ENCODE peak calls at places on chromosomes 6 and 20, in six cellular contexts. A is mucosa of descending colon, N is stomach, H is fibroblast of lung, C is OCI-LY7, X is mesendoderm. F is an unnamed sample.

GRCh38 chr6:134757911-134758361 is 192.0 kb downstream of the ALDH8A1 start:
- DNase-seq in X (peak; percentile 8), A (no peak), C (no peak), N (no peak), H (peak; percentile 14), F (no peak)

GRCh38 chr20:15561707-15562106 is 1011.5 kb downstream of the KIF16B start:
- DNase-seq in A (no peak), H (no peak), X (no peak), C (no peak), N (no peak), F (no peak)

GRCh38 chr6:157608221-157609075 is 214.6 kb upstream of the SNX9 start:
- DNase-seq in A (no peak), H (no peak), C (no peak), N (no peak), X (no peak), F (no peak)

GRCh38 chr6:113825776-113826175 is 31.4 kb upstream of the MARCKS start:
- DNase-seq in X (no peak), C (no peak), A (peak; percentile 82), H (peak; percentile 92), N (peak; percentile 90), F (no peak)

GRCh38 chr6:126252154-126252553 is 87.8 kb upstream of the CENPW start:
- DNase-seq in H (no peak), X (peak; percentile 52), A (no peak), C (no peak), N (no peak), F (no peak)

GRCh38 chr20:58833921-58834320 is 16.8 kb downstream of the GNAS-AS1 start:
- DNase-seq in X (no peak), C (no peak), N (no peak), A (no peak), H (no peak), F (peak; percentile 22)

GRCh38 chr20:23626040-23626620 is 11.6 kb downstream of the CST3 start:
- DNase-seq in C (no peak), H (peak; percentile 57), N (peak; percentile 55), A (no peak), X (peak; percentile 29), F (no peak)

GRCh38 chr6:139468178-139468577 is 93.7 kb upstream of the CITED2 start:
- DNase-seq in H (no peak), A (no peak), N (no peak), X (no peak), C (no peak), F (no peak)

GRCh38 chr6:107490568-107491058 is 696 bp downstream of the SOBP start:
- DNase-seq in N (no peak), C (peak; percentile 24), A (peak; percentile 29), H (no peak), X (no peak), F (no peak)

GRCh38 chr6:16731503-16732018 is 29.7 kb downstream of the ATXN1 start:
- DNase-seq in X (no peak), C (no peak), H (no peak), N (no peak), A (no peak), F (no peak)

GRCh38 chr20:21557246-21557982 is 43.5 kb upstream of the NKX2-2 start:
- DNase-seq in C (no peak), A (no peak), N (no peak), H (no peak), X (no peak), F (no peak)

GRCh38 chr6:26316291-26316690 is 48.7 kb upstream of the BTN3A2 start:
- DNase-seq in H (no peak), X (no peak), N (no peak), C (no peak), A (no peak), F (no peak)

GRCh38 chr6:26317503-26317902 is 47.5 kb upstream of the BTN3A2 start:
- DNase-seq in N (no peak), C (no peak), X (no peak), H (no peak), A (no peak), F (no peak)

GRCh38 chr6:26319405-26320128 is 45.4 kb upstream of the BTN3A2 start:
- DNase-seq in X (peak; percentile 85), A (no peak), C (no peak), N (no peak), H (no peak), F (no peak)

GRCh38 chr6:26321005-26321404 is 44.0 kb upstream of the BTN3A2 start:
- DNase-seq in N (no peak), C (no peak), H (no peak), A (no peak), X (no peak), F (no peak)

DNA sequence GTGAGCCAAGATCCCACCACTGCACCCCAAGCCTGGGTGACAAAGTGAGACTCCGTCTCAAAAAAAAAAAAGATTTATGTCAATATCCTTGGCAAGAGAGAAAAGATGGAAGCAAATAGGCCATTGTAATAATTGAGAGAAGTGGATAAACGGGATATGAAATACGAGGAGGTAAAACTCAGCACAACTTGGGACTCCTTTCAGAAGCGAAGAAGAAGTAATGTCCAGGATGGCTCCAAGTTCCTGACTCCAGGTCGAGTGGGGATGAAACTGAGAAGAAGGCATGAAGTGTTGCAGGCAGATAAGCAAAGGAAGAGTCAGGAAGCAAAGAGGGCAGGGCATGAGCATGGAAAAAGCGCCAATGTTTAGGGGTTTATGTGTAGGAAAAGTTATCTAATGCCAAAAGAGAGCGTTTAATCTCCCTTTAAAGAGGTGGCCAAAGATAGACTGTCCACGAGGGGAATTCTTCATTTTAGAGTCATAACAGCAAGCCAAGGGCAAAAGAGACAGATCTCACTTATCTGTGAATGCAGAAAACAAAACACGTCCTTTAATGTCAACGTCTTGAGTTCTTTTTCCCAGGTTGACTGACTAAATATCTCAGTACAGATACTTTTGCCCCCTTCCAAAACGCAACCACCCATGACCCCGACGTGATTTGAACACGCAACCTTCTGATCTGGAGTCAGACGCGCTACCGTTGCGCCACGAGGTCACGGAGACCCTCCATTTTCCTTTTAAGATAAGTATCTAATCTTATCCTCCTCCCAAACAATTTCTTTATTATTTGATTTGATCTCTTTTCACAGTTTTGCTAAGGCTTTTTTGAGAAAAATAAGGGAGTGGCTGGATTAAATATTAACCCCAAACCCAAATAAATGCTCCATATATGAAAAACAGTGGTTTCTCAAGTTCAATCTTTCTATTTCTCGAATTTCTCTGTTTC is 46.3 kb upstream of the BTN3A2 start:
- DNase-seq in N (no peak), C (no peak), H (no peak), X (peak; percentile 73), A (no peak), F (no peak)
- H3K4me3 ChIP-seq in N (no peak overlapping the region), C (no peak overlapping the region), H (no peak overlapping the region), X (peak overlapping the region; percentile 35), A (no peak overlapping the region), F (no peak overlapping the region)

DNA sequence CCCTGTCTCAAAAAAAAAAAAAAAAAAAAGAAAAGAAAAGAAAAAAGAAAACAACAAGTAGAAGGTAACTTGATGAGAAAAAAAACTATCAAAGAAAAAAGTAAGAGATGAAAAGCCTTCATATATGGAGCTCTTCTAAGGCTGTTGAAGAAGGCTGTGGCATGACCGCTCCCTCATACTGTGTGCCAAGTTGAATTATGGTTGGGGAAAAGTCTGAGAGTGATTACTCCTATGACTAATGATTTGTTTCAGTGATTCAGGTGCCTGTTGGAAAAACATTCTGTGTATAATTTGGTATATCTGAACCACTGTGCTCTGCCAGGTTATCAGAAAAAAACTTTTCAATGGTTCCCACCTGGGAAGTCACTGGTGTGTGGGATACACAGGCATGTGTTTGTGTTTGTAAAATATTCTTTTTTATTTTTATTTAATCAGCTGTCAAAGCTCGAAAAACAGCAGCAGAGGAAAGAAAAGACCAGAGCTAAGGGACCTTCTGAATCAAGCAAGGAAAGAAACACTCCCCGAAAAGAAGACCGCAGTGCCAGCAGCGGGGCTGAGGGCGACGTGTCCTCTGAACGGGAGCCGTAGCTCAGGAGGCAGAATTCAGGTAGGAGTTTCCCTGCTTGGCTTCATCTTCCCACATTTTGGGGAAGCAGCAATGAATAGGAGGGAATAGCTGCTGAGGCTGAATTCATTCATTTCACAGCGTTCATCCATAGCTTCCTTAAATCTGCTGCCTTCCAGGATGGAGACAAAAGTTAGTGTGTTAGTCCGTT is 69.7 kb upstream of the SCP2D1 start:
- DNase-seq in C (no peak), A (no peak), X (no peak), H (no peak), N (no peak), F (no peak)
- H3K4me3 ChIP-seq in C (no peak overlapping the region), A (no peak overlapping the region), X (no peak overlapping the region), H (no peak overlapping the region), N (no peak overlapping the region), F (no peak overlapping the region)

GRCh38 chr20:9516658-9516987 is 2.2 kb downstream of the LAMP5 start:
- DNase-seq in H (no peak), A (no peak), C (no peak), N (no peak), X (no peak), F (no peak)

GRCh38 chr20:9514461-9515210 is at the start of gene LAMP5:
- DNase-seq in A (no peak), N (no peak), X (peak; percentile 86), H (peak; percentile 32), C (no peak), F (no peak)

GRCh38 chr20:9515211-9515580 is 806 bp downstream of the LAMP5 start:
- DNase-seq in C (no peak), X (no peak), H (no peak), N (no peak), A (no peak), F (no peak)

GRCh38 chr20:9517297-9518134 is 3.1 kb downstream of the LAMP5 start:
- DNase-seq in A (no peak), H (no peak), N (no peak), X (peak; percentile 14), C (no peak), F (no peak)

DNA sequence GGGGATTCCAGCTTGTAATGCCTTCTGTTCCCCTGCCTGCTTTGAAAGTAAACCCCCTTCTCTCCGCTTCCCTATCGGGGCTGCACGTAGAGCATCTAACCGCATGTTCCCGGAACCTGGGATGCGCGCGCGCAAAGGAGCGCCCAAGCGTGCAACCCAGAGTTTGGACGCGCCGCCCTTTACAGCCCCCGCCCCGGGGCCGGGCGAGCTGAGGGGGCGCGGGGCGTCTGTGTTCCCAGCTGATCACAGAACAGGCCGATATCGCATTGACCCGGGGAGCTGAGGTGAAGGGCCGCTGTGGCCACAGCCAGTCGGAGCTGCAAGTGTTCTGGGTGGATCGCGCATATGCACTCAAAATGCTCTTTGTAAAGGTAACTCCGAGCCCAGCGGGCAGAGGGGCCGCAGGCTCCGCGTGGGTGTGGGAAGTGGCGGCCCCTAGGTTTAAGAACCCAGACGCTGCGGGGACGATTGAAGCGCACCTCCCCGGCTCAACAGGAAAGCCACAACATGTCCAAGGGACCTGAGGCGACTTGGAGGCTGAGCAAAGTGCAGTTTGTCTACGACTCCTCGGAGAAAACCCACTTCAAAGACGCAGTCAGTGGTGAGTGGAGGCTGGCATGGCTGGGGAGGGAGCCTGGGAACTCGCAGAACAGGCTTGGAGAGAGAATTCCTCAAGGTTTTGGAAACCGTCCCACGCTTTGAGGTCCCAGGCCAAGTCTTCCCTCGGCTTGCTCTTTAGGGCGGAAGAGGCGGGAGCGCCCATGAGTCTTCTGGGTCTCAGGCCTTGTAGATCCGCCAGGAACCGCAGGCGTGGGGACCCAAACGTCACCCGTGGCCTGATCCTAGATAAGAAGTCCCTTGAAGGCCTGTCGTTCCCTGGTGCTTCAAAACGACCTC is 1.6 kb downstream of the LAMP5 start:
- DNase-seq in H (no peak), C (no peak), X (peak; percentile 59), A (no peak), N (no peak), F (no peak)
- H3K4me3 ChIP-seq in H (no peak overlapping the region), C (no peak overlapping the region), X (no peak overlapping the region), A (no peak overlapping the region), N (peak overlapping the region; percentile 36), F (no peak overlapping the region)

DNA sequence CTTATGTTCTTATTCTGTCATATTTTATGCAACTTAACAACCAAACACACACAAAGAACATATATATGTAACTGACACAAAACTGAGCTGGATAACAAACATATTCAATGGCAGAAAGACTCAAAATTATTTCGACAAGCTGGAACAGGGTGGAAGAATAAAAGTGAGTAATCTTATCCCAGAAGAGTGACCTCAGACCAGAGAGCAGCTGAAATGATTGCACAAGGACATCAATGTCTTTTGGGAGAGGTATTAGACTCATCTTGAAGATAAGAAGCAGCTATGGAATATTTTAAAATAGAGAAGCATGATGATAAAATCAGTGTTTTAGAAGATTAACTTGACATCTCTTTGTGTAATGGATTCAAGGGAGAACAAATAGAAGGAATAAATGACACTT is 191.6 kb upstream of the PRDM1 start:
- DNase-seq in N (no peak), X (no peak), H (no peak), A (no peak), C (no peak), F (no peak)
- H3K4me3 ChIP-seq in N (no peak overlapping the region), X (no peak overlapping the region), H (no peak overlapping the region), A (no peak overlapping the region), C (no peak overlapping the region), F (no peak overlapping the region)

F was measured in spleen.